ENCODE peak calls at places on chromosomes 2 and 18, in five cellular contexts. K is thyroid gland, G is H1, P is spleen, A is right lobe of liver. Y is an unnamed sample.

GRCh38 chr2:166240387-166241313 is 112.8 kb upstream of the SCN1A start:
- DNase-seq in A (no peak), K (no peak), P (no peak), G (no peak), Y (no peak)

GRCh38 chr18:27136208-27136535 is 48.9 kb downstream of the CHST9 start:
- DNase-seq in A (peak), G (no peak), P (no peak), K (no peak), Y (no peak)

GRCh38 chr18:25408294-25408693 is 56.3 kb upstream of the ZNF521 start:
- DNase-seq in A (no peak), P (no peak), G (no peak), K (no peak), Y (no peak)

GRCh38 chr2:203498161-203498560 is 36.9 kb downstream of the RAPH1 start:
- DNase-seq in K (no peak), P (no peak), A (no peak), G (no peak), Y (no peak)

GRCh38 chr2:164065038-164065437 is 329.2 kb upstream of the FIGN start:
- DNase-seq in G (no peak), A (no peak), K (no peak), P (no peak), Y (no peak)

GRCh38 chr2:20186078-20186854 is 38.7 kb downstream of the SDC1 start:
- DNase-seq in P (no peak), A (peak), G (no peak), K (no peak), Y (no peak)

GRCh38 chr2:178449700-178450573 is 1.0 kb downstream of the PRKRA start:
- DNase-seq in A (no peak), P (no peak), G (no peak), K (peak), Y (no peak)

GRCh38 chr2:38818565-38818964 is 40.6 kb downstream of the GEMIN6 start:
- DNase-seq in A (no peak), K (no peak), P (no peak), G (no peak), Y (no peak)

GRCh38 chr2:61690078-61690477 is 151.9 kb upstream of the XPO1 start:
- DNase-seq in P (no peak), A (no peak), K (no peak), G (no peak), Y (no peak)

GRCh38 chr2:61689526-61689925 is 151.4 kb upstream of the XPO1 start:
- DNase-seq in A (no peak), P (no peak), G (no peak), K (no peak), Y (no peak)

GRCh38 chr2:61688369-61689334 is 150.5 kb upstream of the XPO1 start:
- DNase-seq in G (peak), P (no peak), K (no peak), A (no peak), Y (no peak)

GRCh38 chr2:61700465-61700864 is 153.4 kb downstream of the FAM161A start:
- DNase-seq in G (peak), A (no peak), K (no peak), P (no peak), Y (no peak)

GRCh38 chr2:61694312-61695274 is 156.4 kb upstream of the XPO1 start:
- DNase-seq in K (peak), A (peak), G (peak), P (peak), Y (peak)
- TF ChIP-seq POLR2A in K (no peak), A (peak), G (peak), P (peak), Y (no peak)

DNA sequence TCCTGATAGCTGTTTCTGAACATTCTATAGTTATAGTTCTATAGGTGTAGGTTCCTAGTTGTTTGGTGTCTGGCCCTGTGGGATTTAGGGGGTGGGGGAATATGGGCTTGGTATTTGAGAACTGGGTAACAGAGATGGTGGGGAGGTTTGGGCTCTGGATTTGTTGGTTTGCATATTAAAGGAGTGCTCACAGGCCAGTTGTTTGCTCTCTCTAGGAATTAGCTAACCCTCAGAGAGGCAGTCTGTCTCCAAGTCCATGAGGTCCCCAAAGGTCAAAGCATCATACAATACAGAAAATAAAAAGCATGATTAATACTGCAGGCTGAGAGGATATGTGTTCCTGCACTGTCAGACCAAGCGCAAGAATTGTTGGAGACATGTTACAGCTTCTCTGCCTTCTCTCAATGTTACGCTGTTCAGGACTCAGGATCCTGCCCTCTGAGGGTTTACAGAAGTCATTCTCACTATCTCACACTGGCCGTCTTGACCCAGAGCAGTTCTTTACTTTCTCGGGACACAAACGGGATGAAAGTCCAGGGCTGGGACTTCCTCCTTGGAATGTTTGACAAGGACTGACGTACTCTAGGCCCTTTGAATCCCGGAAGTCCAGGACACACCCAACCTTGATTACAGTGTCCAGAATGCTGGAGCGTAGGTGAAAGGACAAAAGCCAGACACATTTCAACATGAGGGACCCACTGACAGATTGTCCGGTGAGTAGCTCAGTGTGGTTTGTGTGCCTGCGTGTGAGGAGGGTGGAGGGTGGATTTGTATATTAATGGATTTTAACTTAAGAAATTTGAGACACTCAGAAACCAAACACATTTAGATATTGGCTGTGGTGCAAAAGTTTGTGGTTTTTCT is at the start of gene NOSTRIN:
- DNase-seq in K (no peak), G (no peak), P (no peak), A (no peak), Y (peak)
- TF ChIP-seq POLR2A in K (no peak), G (no peak), P (no peak), A (peak), Y (no peak)

GRCh38 chr2:231680992-231681852 is 27.1 kb upstream of the PTMA start:
- DNase-seq in A (peak), G (peak), P (peak), K (peak), Y (peak)
- TF ChIP-seq POLR2A in A (peak), G (peak), P (no peak), K (no peak), Y (no peak)

GRCh38 chr18:9648431-9649163 is 34.2 kb upstream of the PPP4R1 start:
- DNase-seq in K (no peak), P (no peak), A (no peak), G (no peak), Y (no peak)
- TF ChIP-seq POLR2A in K (no peak), P (no peak), A (no peak), G (no peak), Y (no peak)

DNA sequence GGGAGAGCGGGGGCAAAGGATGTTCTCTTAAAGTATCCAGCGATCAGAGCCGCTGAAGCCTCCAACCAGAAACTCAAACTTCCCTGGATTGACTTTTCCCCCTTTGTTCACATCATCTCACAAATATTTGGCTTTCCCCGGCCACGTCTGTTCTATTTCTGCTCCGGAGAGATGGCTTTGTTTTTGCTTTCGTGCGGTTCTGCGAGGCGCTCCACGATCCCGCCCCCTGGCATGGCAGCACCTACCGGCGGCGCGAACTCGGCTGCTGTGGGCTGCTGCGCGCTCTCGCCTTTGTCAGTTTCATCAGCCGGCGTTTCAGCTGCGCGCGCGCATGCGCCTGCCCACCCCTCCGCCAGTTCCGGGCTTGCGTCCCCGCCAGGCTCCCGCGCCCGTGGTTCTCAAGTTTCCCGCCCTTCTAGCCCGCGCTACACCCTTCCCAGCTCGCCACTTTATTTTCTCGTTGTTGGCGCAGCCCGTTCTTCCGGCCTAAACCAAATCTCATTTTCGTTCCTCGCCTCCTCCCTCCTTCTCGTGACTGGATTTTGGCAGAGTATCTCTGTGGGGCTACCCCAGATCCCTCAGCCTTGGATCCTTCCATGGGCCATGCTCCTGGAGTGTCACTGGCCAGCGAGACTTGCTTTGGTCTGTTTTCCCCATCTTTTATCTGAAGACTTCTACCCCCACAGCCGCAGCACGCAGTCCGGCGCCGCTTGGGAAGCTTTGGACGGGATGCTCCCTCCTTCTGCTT is 98.0 kb downstream of the INSIG2 start:
- DNase-seq in P (peak), G (peak), K (peak), A (peak), Y (peak)
- TF ChIP-seq POLR2A in P (no peak), G (peak), K (no peak), A (peak), Y (peak)